ENCODE peak calls at places on chromosomes 11 and 22, in five cellular contexts. One of them, this sample, is unnamed.

GRCh38 chr22:37249946-37250345 is 5.9 kb upstream of the RAC2 start:
- DNase-seq in IMR-90: no peak
- DNase-seq in tibial nerve: no peak
- DNase-seq in right lobe of liver: peak; percentile 14
- DNase-seq in transverse colon: no peak
- DNase-seq in this sample: no peak

GRCh38 chr11:114163231-114163631 is 103.7 kb downstream of the ZBTB16 start:
- DNase-seq in IMR-90: peak; percentile 5
- DNase-seq in transverse colon: no peak
- DNase-seq in right lobe of liver: no peak
- DNase-seq in tibial nerve: peak; percentile 73
- DNase-seq in this sample: no peak

GRCh38 chr11:13837286-13837685 is 125.2 kb upstream of the SPON1 start:
- DNase-seq in transverse colon: no peak
- DNase-seq in tibial nerve: no peak
- DNase-seq in IMR-90: peak; percentile 22
- DNase-seq in right lobe of liver: no peak
- DNase-seq in this sample: no peak

GRCh38 chr22:24753919-24754318 is 20.6 kb downstream of the PIWIL3 start:
- DNase-seq in IMR-90: no peak
- DNase-seq in transverse colon: no peak
- DNase-seq in right lobe of liver: no peak
- DNase-seq in tibial nerve: no peak
- DNase-seq in this sample: no peak

GRCh38 chr22:36220457-36220921 is 18.8 kb downstream of the APOL2 start:
- DNase-seq in tibial nerve: peak; percentile 55
- DNase-seq in IMR-90: peak; percentile 59
- DNase-seq in transverse colon: no peak
- DNase-seq in right lobe of liver: no peak
- DNase-seq in this sample: no peak

GRCh38 chr11:61027141-61027840 is 55.8 kb downstream of the CD6 start:
- DNase-seq in IMR-90: no peak
- DNase-seq in right lobe of liver: no peak
- DNase-seq in transverse colon: no peak
- DNase-seq in tibial nerve: no peak
- DNase-seq in this sample: no peak

GRCh38 chr11:59857444-59858434 is 8.5 kb downstream of the TCN1 start:
- DNase-seq in transverse colon: no peak
- DNase-seq in IMR-90: no peak
- DNase-seq in right lobe of liver: no peak
- DNase-seq in tibial nerve: no peak
- DNase-seq in this sample: no peak

GRCh38 chr11:18115360-18116127 is 9.7 kb upstream of the SAAL1 start:
- DNase-seq in IMR-90: peak; percentile 55
- DNase-seq in transverse colon: peak; percentile 58
- DNase-seq in tibial nerve: peak; percentile 48
- DNase-seq in right lobe of liver: peak; percentile 70
- DNase-seq in this sample: peak; percentile 70

GRCh38 chr11:62439785-62440602 is 21.2 kb downstream of the SCGB1A1 start:
- DNase-seq in IMR-90: peak; percentile 77
- DNase-seq in right lobe of liver: no peak
- DNase-seq in transverse colon: no peak
- DNase-seq in tibial nerve: peak; percentile 67
- DNase-seq in this sample: peak; percentile 25

GRCh38 chr11:113994077-113994954 is 19.4 kb downstream of the HTR3A start:
- DNase-seq in transverse colon: no peak
- DNase-seq in IMR-90: no peak
- DNase-seq in right lobe of liver: no peak
- DNase-seq in tibial nerve: peak; percentile 14
- DNase-seq in this sample: no peak

GRCh38 chr22:39243443-39244072 is 1.2 kb downstream of the PDGFB start:
- DNase-seq in right lobe of liver: peak; percentile 62
- DNase-seq in transverse colon: no peak
- DNase-seq in IMR-90: no peak
- DNase-seq in tibial nerve: no peak
- DNase-seq in this sample: peak; percentile 66

GRCh38 chr11:64074239-64074638 is 38.5 kb downstream of the FLRT1 start:
- DNase-seq in right lobe of liver: no peak
- DNase-seq in IMR-90: no peak
- DNase-seq in transverse colon: no peak
- DNase-seq in tibial nerve: no peak
- DNase-seq in this sample: no peak

GRCh38 chr11:111429066-111429506 is 50.0 kb upstream of the POU2AF1 start:
- DNase-seq in IMR-90: peak; percentile 37
- DNase-seq in tibial nerve: peak; percentile 77
- DNase-seq in transverse colon: peak; percentile 77
- DNase-seq in right lobe of liver: peak; percentile 75
- DNase-seq in this sample: peak; percentile 64

GRCh38 chr11:72633068-72633467 is 41.2 kb downstream of the PDE2A start:
- DNase-seq in tibial nerve: no peak
- DNase-seq in transverse colon: no peak
- DNase-seq in right lobe of liver: no peak
- DNase-seq in IMR-90: no peak
- DNase-seq in this sample: no peak

GRCh38 chr22:21451545-21452520 is 15.4 kb upstream of the TMEM191C start:
- DNase-seq in IMR-90: no peak
- DNase-seq in right lobe of liver: peak; percentile 27
- DNase-seq in tibial nerve: no peak
- DNase-seq in transverse colon: no peak
- DNase-seq in this sample: no peak

GRCh38 chr11:11584446-11584810 is 37.4 kb downstream of the GALNT18 start:
- DNase-seq in IMR-90: peak; percentile 97
- DNase-seq in tibial nerve: no peak
- DNase-seq in transverse colon: no peak
- DNase-seq in right lobe of liver: no peak
- DNase-seq in this sample: no peak

GRCh38 chr11:47571895-47572294 is 6.5 kb downstream of the PTPMT1 start:
- DNase-seq in tibial nerve: no peak
- DNase-seq in IMR-90: peak; percentile 85
- DNase-seq in right lobe of liver: no peak
- DNase-seq in transverse colon: no peak
- DNase-seq in this sample: no peak

GRCh38 chr11:64638017-64638664 is 47.1 kb downstream of the SLC22A12 start:
- DNase-seq in right lobe of liver: no peak
- DNase-seq in transverse colon: peak; percentile 70
- DNase-seq in IMR-90: no peak
- DNase-seq in tibial nerve: no peak
- DNase-seq in this sample: no peak

GRCh38 chr22:27876684-27877083 is 42.4 kb downstream of the PITPNB start:
- DNase-seq in IMR-90: peak; percentile 27
- DNase-seq in right lobe of liver: no peak
- DNase-seq in tibial nerve: no peak
- DNase-seq in transverse colon: no peak
- DNase-seq in this sample: no peak

GRCh38 chr11:87743002-87743401 is 432.2 kb downstream of the RAB38 start:
- DNase-seq in right lobe of liver: no peak
- DNase-seq in transverse colon: no peak
- DNase-seq in IMR-90: no peak
- DNase-seq in tibial nerve: no peak
- DNase-seq in this sample: no peak

GRCh38 chr11:131877246-131877645 is 506.8 kb downstream of the NTM start:
- DNase-seq in tibial nerve: no peak
- DNase-seq in transverse colon: no peak
- DNase-seq in right lobe of liver: no peak
- DNase-seq in IMR-90: no peak
- DNase-seq in this sample: no peak

GRCh38 chr11:128687321-128687720 is 6.6 kb upstream of the FLI1 start:
- DNase-seq in IMR-90: no peak
- DNase-seq in tibial nerve: no peak
- DNase-seq in right lobe of liver: no peak
- DNase-seq in transverse colon: peak; percentile 52
- DNase-seq in this sample: peak; percentile 40

GRCh38 chr11:14642873-14643696 is 519 bp upstream of the PDE3B start:
- DNase-seq in right lobe of liver: no peak
- DNase-seq in transverse colon: peak; percentile 15
- DNase-seq in tibial nerve: no peak
- DNase-seq in IMR-90: no peak
- DNase-seq in this sample: no peak

GRCh38 chr11:105224859-105225258 is 85.3 kb upstream of the CARD18 start:
- DNase-seq in tibial nerve: no peak
- DNase-seq in IMR-90: no peak
- DNase-seq in transverse colon: no peak
- DNase-seq in right lobe of liver: no peak
- DNase-seq in this sample: no peak

GRCh38 chr11:117761993-117762392 is 35.0 kb downstream of the DSCAML1 start:
- DNase-seq in transverse colon: no peak
- DNase-seq in right lobe of liver: no peak
- DNase-seq in IMR-90: no peak
- DNase-seq in tibial nerve: no peak
- DNase-seq in this sample: no peak

GRCh38 chr22:27041745-27042144 is 384.4 kb downstream of the MIAT start:
- DNase-seq in transverse colon: no peak
- DNase-seq in tibial nerve: no peak
- DNase-seq in IMR-90: no peak
- DNase-seq in right lobe of liver: no peak
- DNase-seq in this sample: no peak

GRCh38 chr11:61627831-61628753 is 47.2 kb upstream of the SYT7 start:
- DNase-seq in tibial nerve: peak; percentile 26
- DNase-seq in transverse colon: peak; percentile 72
- DNase-seq in right lobe of liver: peak; percentile 70
- DNase-seq in IMR-90: peak; percentile 73
- DNase-seq in this sample: peak; percentile 84

GRCh38 chr11:17541330-17541885 is 2.8 kb downstream of the USH1C start:
- DNase-seq in IMR-90: no peak
- DNase-seq in tibial nerve: no peak
- DNase-seq in transverse colon: peak; percentile 48
- DNase-seq in right lobe of liver: no peak
- DNase-seq in this sample: no peak

GRCh38 chr11:36431429-36432092 is 78.5 kb downstream of the TRAF6 start:
- DNase-seq in IMR-90: peak; percentile 98
- DNase-seq in transverse colon: peak; percentile 57
- DNase-seq in tibial nerve: no peak
- DNase-seq in right lobe of liver: no peak
- DNase-seq in this sample: no peak

GRCh38 chr22:46077669-46078099 is 72.6 kb upstream of the PPARA start:
- DNase-seq in IMR-90: no peak
- DNase-seq in right lobe of liver: peak; percentile 33
- DNase-seq in tibial nerve: no peak
- DNase-seq in transverse colon: peak; percentile 8
- DNase-seq in this sample: peak; percentile 26

GRCh38 chr11:87259731-87260130 is 222.0 kb downstream of the TMEM135 start:
- DNase-seq in transverse colon: no peak
- DNase-seq in right lobe of liver: no peak
- DNase-seq in IMR-90: no peak
- DNase-seq in tibial nerve: no peak
- DNase-seq in this sample: no peak

GRCh38 chr22:42847110-42847509 is 10.0 kb downstream of the ARFGAP3 start:
- DNase-seq in right lobe of liver: no peak
- DNase-seq in IMR-90: no peak
- DNase-seq in tibial nerve: no peak
- DNase-seq in transverse colon: no peak
- DNase-seq in this sample: no peak

GRCh38 chr11:86202013-86202336 is 42.6 kb upstream of the EED start:
- DNase-seq in tibial nerve: no peak
- DNase-seq in transverse colon: no peak
- DNase-seq in right lobe of liver: no peak
- DNase-seq in IMR-90: no peak
- DNase-seq in this sample: no peak

GRCh38 chr11:65890324-65891179 is at the start of gene CCDC85B:
- DNase-seq in right lobe of liver: peak; percentile 98
- DNase-seq in tibial nerve: peak; percentile 98
- DNase-seq in IMR-90: peak; percentile 95
- DNase-seq in transverse colon: peak; percentile 99
- DNase-seq in this sample: peak; percentile 97
- TF ChIP-seq POLR2A in right lobe of liver: peak; percentile 98
- TF ChIP-seq POLR2A in tibial nerve: peak; percentile 87
- TF ChIP-seq POLR2A in IMR-90: peak; percentile 87
- TF ChIP-seq POLR2A in transverse colon: peak; percentile 81
- TF ChIP-seq POLR2A in this sample: peak; percentile 74

DNA sequence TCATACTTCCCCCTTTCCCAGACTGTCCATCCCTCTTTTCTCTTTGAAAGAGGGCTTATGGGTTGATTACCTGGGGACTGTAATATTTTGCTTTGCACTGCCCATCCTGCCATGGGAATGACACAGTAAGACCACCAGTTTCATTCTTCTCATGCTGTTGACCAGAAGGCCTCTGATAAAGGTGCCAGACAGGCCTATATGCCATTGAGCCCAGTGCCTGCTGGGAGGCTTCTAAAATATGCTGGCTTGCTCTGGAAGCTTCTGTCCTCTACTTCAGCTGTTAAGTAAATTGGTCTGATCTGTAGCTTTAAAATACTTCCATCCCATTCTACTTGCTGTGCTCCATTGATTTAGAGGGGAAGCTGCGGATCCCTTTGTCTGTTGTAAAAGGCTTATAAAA is 152.4 kb upstream of the E2F8 start:
- DNase-seq in right lobe of liver: no peak
- DNase-seq in IMR-90: no peak
- DNase-seq in transverse colon: no peak
- DNase-seq in tibial nerve: no peak
- DNase-seq in this sample: no peak
- H3K4me3 ChIP-seq in right lobe of liver: no peak overlapping the region
- H3K4me3 ChIP-seq in IMR-90: no peak overlapping the region
- H3K4me3 ChIP-seq in transverse colon: no peak overlapping the region
- H3K4me3 ChIP-seq in tibial nerve: no peak overlapping the region
- H3K4me3 ChIP-seq in this sample: no peak overlapping the region

GRCh38 chr11:74354036-74354435 is 42.6 kb upstream of the P4HA3 start:
- DNase-seq in IMR-90: no peak
- DNase-seq in transverse colon: no peak
- DNase-seq in tibial nerve: no peak
- DNase-seq in right lobe of liver: no peak
- DNase-seq in this sample: no peak

GRCh38 chr11:74357449-74357848 is 40.8 kb downstream of the PGM2L1 start:
- DNase-seq in right lobe of liver: no peak
- DNase-seq in tibial nerve: no peak
- DNase-seq in transverse colon: no peak
- DNase-seq in IMR-90: peak; percentile 51
- DNase-seq in this sample: no peak
- TF ChIP-seq POLR2A in right lobe of liver: no peak
- TF ChIP-seq POLR2A in tibial nerve: no peak
- TF ChIP-seq POLR2A in transverse colon: no peak
- TF ChIP-seq POLR2A in IMR-90: no peak
- TF ChIP-seq POLR2A in this sample: no peak

DNA sequence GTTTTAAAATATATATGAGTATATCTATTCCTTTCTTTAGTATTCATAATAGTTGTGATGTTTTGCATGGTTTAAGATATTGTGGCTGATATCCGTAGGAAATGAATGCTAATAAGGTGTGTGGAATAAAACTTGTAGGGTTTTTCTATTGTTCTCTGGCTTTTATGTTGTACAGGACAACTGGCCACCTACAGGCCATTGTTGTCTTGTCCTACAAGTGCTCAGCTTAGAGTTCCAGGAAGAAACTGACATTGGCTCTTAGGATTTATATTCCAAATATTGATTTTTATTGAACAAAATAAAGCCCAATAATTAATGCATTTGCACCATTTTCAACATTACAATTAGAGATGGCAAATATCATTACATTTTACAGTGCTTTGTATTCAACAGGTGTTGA is 512.8 kb upstream of the TENM4 start:
- DNase-seq in transverse colon: no peak
- DNase-seq in tibial nerve: no peak
- DNase-seq in IMR-90: no peak
- DNase-seq in right lobe of liver: no peak
- DNase-seq in this sample: no peak
- H3K4me3 ChIP-seq in transverse colon: no peak overlapping the region
- H3K4me3 ChIP-seq in tibial nerve: no peak overlapping the region
- H3K4me3 ChIP-seq in IMR-90: no peak overlapping the region
- H3K4me3 ChIP-seq in right lobe of liver: no peak overlapping the region
- H3K4me3 ChIP-seq in this sample: no peak overlapping the region

GRCh38 chr22:19176175-19176630 is 2.3 kb downstream of the SLC25A1 start:
- DNase-seq in tibial nerve: no peak
- DNase-seq in transverse colon: no peak
- DNase-seq in IMR-90: no peak
- DNase-seq in right lobe of liver: no peak
- DNase-seq in this sample: no peak
- TF ChIP-seq POLR2A in tibial nerve: no peak
- TF ChIP-seq POLR2A in transverse colon: no peak
- TF ChIP-seq POLR2A in IMR-90: no peak
- TF ChIP-seq POLR2A in right lobe of liver: no peak
- TF ChIP-seq POLR2A in this sample: no peak